ENCODE peak calls at places on chromosomes 5 and 9, in five cellular contexts. F, Q, O, A and N are unnamed samples.

GRCh38 chr5:87004101-87004500 is 263.6 kb upstream of the RASA1 start:
- DNase-seq in F (no peak), Q (no peak), O (no peak), A (no peak), N (no peak)

GRCh38 chr5:178940569-178941360 is at the start of gene ZNF454:
- DNase-seq in F (peak), Q (no peak), O (peak), A (no peak), N (peak)

GRCh38 chr5:96344678-96345612 is 88.1 kb downstream of the PCSK1 start:
- DNase-seq in F (no peak), Q (peak), O (peak), A (no peak), N (no peak)

GRCh38 chr9:107710552-107710951 is 221.0 kb upstream of the KLF4 start:
- DNase-seq in F (no peak), Q (no peak), O (no peak), A (no peak), N (no peak)

GRCh38 chr5:41575110-41575779 is 64.8 kb upstream of the PLCXD3 start:
- DNase-seq in F (no peak), Q (no peak), O (no peak), A (no peak), N (no peak)

GRCh38 chr5:54093081-54093492 is 217.3 kb downstream of the ARL15 start:
- DNase-seq in F (no peak), Q (no peak), O (peak), A (no peak), N (no peak)

GRCh38 chr9:91734371-91734981 is 215.6 kb downstream of the ROR2 start:
- DNase-seq in F (peak), Q (peak), O (no peak), A (no peak), N (peak)

GRCh38 chr9:96417610-96418073 is 528 bp downstream of the ZNF367 start:
- DNase-seq in F (no peak), Q (peak), O (peak), A (peak), N (no peak)

GRCh38 chr9:121564861-121565260 is 65.2 kb upstream of the GGTA1 start:
- DNase-seq in F (no peak), Q (no peak), O (peak), A (no peak), N (no peak)

GRCh38 chr5:138360941-138361452 is 8.5 kb downstream of the KDM3B start:
- DNase-seq in F (no peak), Q (no peak), O (no peak), A (no peak), N (no peak)

GRCh38 chr9:134413890-134414731 is 87.9 kb downstream of the RXRA start:
- DNase-seq in F (peak), Q (no peak), O (peak), A (peak), N (peak)

GRCh38 chr5:135304352-135305221 is 94.4 kb downstream of the MACROH2A1 start:
- DNase-seq in F (no peak), Q (no peak), O (no peak), A (no peak), N (no peak)

GRCh38 chr5:142798099-142798768 is 28.1 kb downstream of the ARHGAP26 start:
- DNase-seq in F (no peak), Q (no peak), O (no peak), A (no peak), N (no peak)

GRCh38 chr5:34791761-34792244 is 47.2 kb upstream of the TTC23L start:
- DNase-seq in F (no peak), Q (no peak), O (no peak), A (no peak), N (no peak)

GRCh38 chr5:173312821-173313220 is 15.4 kb downstream of the STC2 start:
- DNase-seq in F (no peak), Q (no peak), O (no peak), A (no peak), N (no peak)

GRCh38 chr5:117859161-117859560 is 1129.2 kb downstream of the DTWD2 start:
- DNase-seq in F (no peak), Q (no peak), O (no peak), A (no peak), N (no peak)

GRCh38 chr5:62298118-62298517 is 7.9 kb upstream of the KIF2A start:
- DNase-seq in F (no peak), Q (no peak), O (no peak), A (no peak), N (no peak)

GRCh38 chr9:96075111-96075510 is 199.6 kb downstream of the ERCC6L2 start:
- DNase-seq in F (no peak), Q (no peak), O (no peak), A (no peak), N (no peak)

GRCh38 chr9:114026335-114026734 is 51.8 kb downstream of the AMBP start:
- DNase-seq in F (no peak), Q (no peak), O (no peak), A (no peak), N (no peak)

GRCh38 chr9:561430-561829 is 280.1 kb upstream of the DMRT1 start:
- DNase-seq in F (no peak), Q (no peak), O (no peak), A (no peak), N (no peak)

GRCh38 chr5:140481758-140482157 is 65.7 kb upstream of the EIF4EBP3 start:
- DNase-seq in F (no peak), Q (no peak), O (no peak), A (no peak), N (no peak)

GRCh38 chr9:90167920-90168319 is 474.7 kb downstream of the DIRAS2 start:
- DNase-seq in F (no peak), Q (no peak), O (no peak), A (no peak), N (no peak)

GRCh38 chr9:110133608-110134214 is 74.2 kb downstream of the C9orf152 start:
- DNase-seq in F (no peak), Q (no peak), O (peak), A (no peak), N (no peak)

GRCh38 chr9:91197232-91198181 is 164.2 kb downstream of the AUH start:
- DNase-seq in F (no peak), Q (no peak), O (peak), A (no peak), N (peak)

GRCh38 chr9:115672477-115673316 is 480.9 kb upstream of the PAPPA start:
- DNase-seq in F (peak), Q (no peak), O (peak), A (no peak), N (no peak)

GRCh38 chr9:112484607-112485006 is 2.0 kb upstream of the KIAA1958 start:
- DNase-seq in F (no peak), Q (no peak), O (no peak), A (no peak), N (no peak)

GRCh38 chr5:65873181-65873580 is 53.2 kb upstream of the ERBIN start:
- DNase-seq in F (no peak), Q (no peak), O (peak), A (no peak), N (no peak)

DNA sequence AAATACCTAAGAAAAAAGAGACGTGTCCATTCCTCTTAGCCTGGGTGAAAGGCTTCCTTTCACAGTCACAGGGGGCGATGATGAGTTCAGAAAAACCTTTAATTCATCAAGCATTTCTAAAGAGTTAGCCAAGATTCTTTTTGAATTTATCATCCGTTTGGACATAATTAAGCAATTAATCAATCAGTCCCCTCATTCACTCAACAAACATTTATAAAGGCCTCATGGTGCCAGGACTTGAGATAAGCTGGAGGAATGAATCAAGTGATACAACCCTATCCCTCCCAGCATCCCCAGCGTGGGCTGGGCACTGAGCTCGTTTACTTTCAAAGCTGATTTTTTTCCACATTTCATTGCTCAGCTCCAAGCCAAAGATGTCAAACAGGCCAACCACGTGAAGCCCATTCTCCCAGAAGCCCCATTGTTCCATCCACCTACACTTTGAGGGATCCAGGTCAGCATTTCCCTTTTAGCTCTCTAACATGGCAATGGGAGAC is 140.5 kb downstream of the SLIT3 start:
- DNase-seq in F (no peak), Q (no peak), O (peak), A (no peak), N (peak)
- TF ChIP-seq CTCF in F (peak), Q (no peak), O (peak), A (no peak), N (no peak)

GRCh38 chr9:21965401-21965951 is 28.7 kb downstream of the CDKN2A start:
- DNase-seq in F (no peak), Q (peak), O (peak), A (peak), N (no peak)
- TF ChIP-seq CTCF in F (peak), Q (no peak), O (peak), A (no peak), N (no peak)

GRCh38 chr5:120394259-120394658 is 69.8 kb upstream of the PRR16 start:
- DNase-seq in F (no peak), Q (no peak), O (no peak), A (no peak), N (no peak)
- TF ChIP-seq CTCF in F (no peak), Q (peak), O (peak), A (peak), N (no peak)

GRCh38 chr5:79901631-79902030 is 89.4 kb downstream of the MTX3 start:
- DNase-seq in F (no peak), Q (no peak), O (no peak), A (no peak), N (no peak)
- TF ChIP-seq CTCF in F (no peak), Q (no peak), O (no peak), A (no peak), N (no peak)

GRCh38 chr9:30967484-30967883 is 1417.0 kb upstream of the ACO1 start:
- DNase-seq in F (no peak), Q (no peak), O (peak), A (no peak), N (no peak)
- TF ChIP-seq CTCF in F (no peak), Q (no peak), O (peak), A (no peak), N (no peak)

DNA sequence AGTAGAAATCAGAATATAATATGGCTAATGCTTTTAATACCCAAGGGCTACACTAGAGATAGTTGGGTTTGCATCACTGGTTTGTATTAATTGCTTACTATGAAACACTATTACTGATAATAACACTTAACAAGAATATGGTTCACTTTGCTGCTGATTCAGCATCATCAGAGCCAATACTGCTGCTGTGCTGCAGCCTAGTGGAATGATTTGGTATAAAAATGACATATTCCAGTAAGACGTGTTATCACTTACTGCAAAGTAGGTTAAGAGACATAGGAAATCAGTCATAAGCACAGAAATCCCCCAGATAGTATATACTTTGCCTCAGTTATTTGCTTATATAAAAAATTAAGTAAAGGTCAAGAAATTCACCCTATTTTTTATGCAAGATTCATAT is 2.8 kb downstream of the CDH10 start:
- DNase-seq in F (no peak), Q (peak), O (peak), A (no peak), N (no peak)
- TF ChIP-seq CTCF in F (peak), Q (peak), O (peak), A (peak), N (no peak)

GRCh38 chr5:84088996-84089395 is 295.7 kb downstream of the EDIL3 start:
- DNase-seq in F (no peak), Q (no peak), O (peak), A (no peak), N (no peak)
- TF ChIP-seq CTCF in F (peak), Q (no peak), O (peak), A (no peak), N (no peak)

GRCh38 chr5:55993628-55994501 is 898 bp downstream of the IL6ST start:
- DNase-seq in F (no peak), Q (no peak), O (peak), A (no peak), N (no peak)

GRCh38 chr5:55993013-55993412 is 1.8 kb downstream of the IL6ST start:
- DNase-seq in F (no peak), Q (no peak), O (peak), A (no peak), N (no peak)

GRCh38 chr5:55991768-55992486 is 2.8 kb downstream of the IL6ST start:
- DNase-seq in F (no peak), Q (no peak), O (no peak), A (no peak), N (no peak)

GRCh38 chr5:55994998-55995914 is 493 bp upstream of the IL6ST start:
- DNase-seq in F (peak), Q (peak), O (peak), A (peak), N (peak)

GRCh38 chr5:55994502-55994997 is at the start of gene IL6ST:
- DNase-seq in F (no peak), Q (no peak), O (peak), A (no peak), N (peak)
- TF ChIP-seq CTCF in F (no peak), Q (no peak), O (no peak), A (no peak), N (no peak)

DNA sequence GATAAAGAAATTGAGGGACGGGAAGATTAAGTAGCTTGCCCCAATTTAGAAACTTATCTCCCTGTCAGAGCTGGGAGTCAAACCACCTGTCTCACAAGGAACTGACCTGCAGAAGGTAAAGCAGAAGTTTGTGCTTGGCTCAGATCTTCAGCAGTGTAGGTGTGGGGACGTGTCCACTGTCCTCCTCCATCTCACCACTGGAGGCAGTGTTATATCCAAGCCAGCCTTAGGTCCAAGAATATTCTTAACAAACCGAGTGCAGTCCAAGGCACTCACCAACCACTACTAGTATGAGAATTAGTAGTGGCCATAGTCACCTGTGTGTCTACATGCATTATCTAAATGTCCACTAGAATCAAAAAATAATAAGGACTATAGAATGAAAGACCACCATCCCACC is 86.3 kb upstream of the IRX1 start:
- DNase-seq in F (no peak), Q (no peak), O (no peak), A (no peak), N (no peak)
- TF ChIP-seq CTCF in F (no peak), Q (no peak), O (peak), A (no peak), N (no peak)

GRCh38 chr5:131417240-131417869 is 153.5 kb downstream of the CDC42SE2 start:
- DNase-seq in F (peak), Q (peak), O (peak), A (peak), N (peak)
- TF ChIP-seq CTCF in F (peak), Q (peak), O (peak), A (peak), N (no peak)